ENCODE peak calls at places on chromosomes 16 and 17, in four cellular contexts. O is A549, P is HCT116, X is HepG2. T is an unnamed sample.

GRCh38 chr16:30030841-30031413 is at the start of gene TLCD3B:
- DNase-seq in X (no peak), O (no peak), P (no peak), T (peak; percentile 18)

GRCh38 chr17:36851230-36851629 is 86.0 kb upstream of the LHX1 start:
- DNase-seq in P (no peak), X (peak; percentile 19), O (peak; percentile 88), T (no peak)

GRCh38 chr16:592518-593306 is 2.8 kb downstream of the RAB40C start:
- DNase-seq in P (no peak), O (no peak), X (peak; percentile 51), T (no peak)

GRCh38 chr17:79575229-79575628 is 35.6 kb downstream of the RBFOX3 start:
- DNase-seq in P (no peak), O (no peak), X (no peak), T (no peak)

GRCh38 chr17:45256114-45256966 is 5.6 kb downstream of the SPATA32 start:
- DNase-seq in O (no peak), X (no peak), P (no peak), T (peak; percentile 57)

GRCh38 chr16:12538667-12539081 is 265.0 kb downstream of the CPPED1 start:
- DNase-seq in O (no peak), X (no peak), P (no peak), T (no peak)

GRCh38 chr17:74153456-74153810 is 50.0 kb upstream of the RPL38 start:
- DNase-seq in P (no peak), O (no peak), X (no peak), T (no peak)

GRCh38 chr17:1171953-1172352 is 7.8 kb downstream of the ABR start:
- DNase-seq in P (no peak), X (no peak), O (no peak), T (no peak)

GRCh38 chr17:41777579-41778188 is 8.8 kb downstream of the JUP start:
- DNase-seq in O (peak; percentile 98), P (no peak), X (peak; percentile 77), T (no peak)

GRCh38 chr16:72051818-72052217 is 2.5 kb upstream of the HP start:
- DNase-seq in O (no peak), P (no peak), X (no peak), T (no peak)

GRCh38 chr16:58970775-58971174 is 236.7 kb upstream of the GOT2 start:
- DNase-seq in X (no peak), O (no peak), P (no peak), T (no peak)

GRCh38 chr17:32503251-32504165 is 16.7 kb downstream of the CDK5R1 start:
- DNase-seq in O (no peak), P (no peak), X (no peak), T (no peak)

GRCh38 chr16:53080345-53081031 is 25.7 kb downstream of the CHD9 start:
- DNase-seq in O (peak; percentile 92), X (no peak), P (no peak), T (no peak)

GRCh38 chr17:30954046-30954805 is 16.6 kb upstream of the RNF135 start:
- DNase-seq in O (no peak), X (no peak), P (no peak), T (no peak)

GRCh38 chr16:89827383-89828198 is 684 bp upstream of the SPIRE2 start:
- DNase-seq in O (peak; percentile 85), P (peak; percentile 54), X (peak; percentile 79), T (peak; percentile 55)

GRCh38 chr17:57541472-57542394 is 203.4 kb downstream of the CCDC182 start:
- DNase-seq in O (peak; percentile 85), X (no peak), P (peak; percentile 50), T (peak; percentile 78)

GRCh38 chr16:20566864-20567263 is 9.3 kb downstream of the ACSM2B start:
- DNase-seq in X (no peak), P (no peak), O (no peak), T (no peak)

GRCh38 chr16:66189951-66190350 is 176.5 kb upstream of the CDH5 start:
- DNase-seq in X (no peak), O (no peak), P (no peak), T (no peak)

GRCh38 chr17:80870401-80870800 is 121.2 kb upstream of the CHMP6 start:
- DNase-seq in P (no peak), O (no peak), X (no peak), T (no peak)

GRCh38 chr17:43994272-43995149 is 9.9 kb upstream of the NAGS start:
- DNase-seq in O (peak; percentile 71), P (no peak), X (peak; percentile 54), T (peak; percentile 91)

GRCh38 chr16:17552351-17552750 is 81.6 kb upstream of the XYLT1 start:
- DNase-seq in P (no peak), X (no peak), O (no peak), T (no peak)

GRCh38 chr16:84082110-84082509 is 34.6 kb downstream of the MBTPS1 start:
- DNase-seq in X (no peak), P (no peak), O (no peak), T (peak; percentile 32)

GRCh38 chr17:50363217-50364060 is 9.5 kb downstream of the MRPL27 start:
- DNase-seq in X (peak; percentile 46), P (no peak), O (no peak), T (no peak)

GRCh38 chr16:1042776-1043349 is 29.7 kb upstream of the SSTR5 start:
- DNase-seq in O (no peak), P (no peak), X (no peak), T (no peak)

GRCh38 chr16:28897826-28898225 is 19.5 kb downstream of the ATP2A1 start:
- DNase-seq in X (no peak), O (no peak), P (no peak), T (no peak)

GRCh38 chr17:50112694-50113093 is 17.3 kb downstream of the SAMD14 start:
- DNase-seq in O (no peak), X (no peak), P (no peak), T (no peak)

GRCh38 chr16:52976539-52977167 is 76.0 kb downstream of the CHD9NB start:
- DNase-seq in O (peak; percentile 39), X (peak; percentile 41), P (peak; percentile 7), T (peak; percentile 30)

GRCh38 chr16:82509636-82510035 is 117.1 kb upstream of the CDH13 start:
- DNase-seq in P (no peak), X (no peak), O (no peak), T (no peak)

GRCh38 chr17:7548585-7549400 is at the start of gene TNFSF12:
- DNase-seq in O (peak; percentile 42), X (no peak), P (no peak), T (peak; percentile 73)

GRCh38 chr16:50407351-50407750 is 38.6 kb upstream of the BRD7 start:
- DNase-seq in O (no peak), P (no peak), X (no peak), T (no peak)

GRCh38 chr16:65497571-65497970 is 375.7 kb upstream of the CDH11 start:
- DNase-seq in X (no peak), P (no peak), O (no peak), T (no peak)

GRCh38 chr16:50747206-50747956 is 5.5 kb downstream of the CYLD start:
- DNase-seq in X (peak; percentile 46), P (peak; percentile 15), O (peak; percentile 22), T (no peak)

GRCh38 chr16:59527206-59527997 is 793.3 kb upstream of the GOT2 start:
- DNase-seq in O (peak; percentile 76), P (no peak), X (no peak), T (no peak)

GRCh38 chr16:29813644-29814562 is 1.9 kb downstream of the PRRT2 start:
- DNase-seq in O (no peak), P (no peak), X (no peak), T (no peak)

GRCh38 chr16:13756411-13756810 is 163.5 kb upstream of the ERCC4 start:
- DNase-seq in O (no peak), P (no peak), X (no peak), T (no peak)

GRCh38 chr16:89420204-89420603 is 70.2 kb downstream of the ANKRD11 start:
- DNase-seq in X (no peak), P (no peak), O (no peak), T (no peak)

GRCh38 chr16:82832861-82833260 is 206.1 kb downstream of the CDH13 start:
- DNase-seq in X (no peak), O (no peak), P (no peak), T (no peak)

GRCh38 chr17:82412535-82413520 is 5.3 kb upstream of the HEXD start:
- DNase-seq in P (no peak), X (peak; percentile 86), O (no peak), T (no peak)

DNA sequence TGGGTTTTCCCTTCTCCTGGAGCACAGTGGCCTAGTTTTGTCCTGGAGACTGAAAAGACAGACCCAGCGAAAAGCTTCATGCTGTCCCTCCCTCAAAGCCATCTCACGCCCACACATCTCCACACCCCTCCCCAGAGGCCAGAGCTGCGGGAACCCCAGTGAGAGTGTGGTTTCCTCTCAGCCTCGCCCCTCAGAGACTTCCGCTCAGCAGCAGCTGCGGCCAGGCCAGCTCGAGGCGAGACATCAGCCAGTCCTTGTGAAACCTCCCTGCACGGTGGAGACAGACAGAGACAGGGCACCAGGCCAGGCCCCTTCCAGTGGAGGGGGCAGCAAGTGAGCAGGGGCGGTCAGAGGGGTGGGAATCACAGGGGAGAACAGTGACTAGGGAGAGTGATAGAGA is 77.0 kb upstream of the TNRC6C start:
- DNase-seq in P (no peak), O (no peak), X (no peak), T (peak; percentile 60)
- TF ChIP-seq CEBPB in P (no peak), O (no peak), X (no peak), T (peak; percentile 11)

DNA sequence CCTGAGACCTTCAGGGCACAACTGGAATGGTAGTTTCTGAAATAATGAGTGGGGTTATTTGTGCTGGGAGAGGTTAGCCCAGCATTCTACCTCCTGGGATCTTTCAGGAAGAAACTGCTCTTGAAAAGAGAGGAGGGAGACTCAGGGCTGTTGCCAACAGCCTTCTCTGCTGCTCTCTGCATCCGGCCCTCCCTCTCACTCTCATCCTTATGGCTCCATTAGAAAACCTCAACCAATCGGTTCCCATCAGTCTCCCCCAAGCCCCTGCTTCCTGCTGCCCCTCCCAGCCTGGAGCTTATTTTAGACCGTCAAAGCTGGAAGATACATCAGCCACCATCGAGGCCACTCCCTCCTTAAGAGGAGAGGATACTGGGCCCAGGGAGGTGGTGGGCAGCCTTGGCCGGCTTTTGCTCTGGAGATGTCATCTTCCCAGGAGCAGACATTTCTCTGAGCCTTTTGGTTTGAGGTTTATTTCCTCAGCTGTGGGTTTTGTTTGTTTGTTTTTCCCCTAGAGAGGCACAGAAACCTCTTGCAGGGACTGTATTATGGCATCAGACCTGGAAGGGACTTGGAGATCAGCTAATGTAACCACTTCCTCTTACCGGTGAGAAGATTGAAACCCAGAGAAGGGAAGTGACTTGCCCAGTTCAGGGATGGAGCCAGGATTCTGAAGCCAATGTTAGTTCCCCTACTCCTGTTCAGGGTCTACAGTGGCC is 2.7 kb downstream of the MPRIP start:
- DNase-seq in P (no peak), O (peak; percentile 71), X (no peak), T (peak; percentile 31)
- TF ChIP-seq POLR2A in P (no peak), O (peak; percentile 21), X (no peak), T (no peak)

GRCh38 chr16:68227850-68228553 is 7.9 kb downstream of the ESRP2 start:
- DNase-seq in P (no peak), X (no peak), O (no peak), T (no peak)
- TF ChIP-seq CEBPB in P (no peak), X (no peak), O (no peak), T (no peak)

GRCh38 chr16:70600730-70601129 is 45.6 kb upstream of the IL34 start:
- DNase-seq in P (no peak), X (no peak), O (no peak), T (no peak)
- TF ChIP-seq POLR2A in P (no peak), X (no peak), O (no peak), T (no peak)

T was measured in K562.